ENCODE peak calls at places on chromosomes 1 and 21, in five cellular contexts. V is fibroblast of the aortic adventitia, E is foreskin fibroblast, A is dorsolateral prefrontal cortex, I is esophagus muscularis mucosa. U is an unnamed sample.

GRCh38 chr1:221691320-221691719 is 50.6 kb downstream of the DUSP10 start:
- DNase-seq in V (no peak), E (no peak), A (no peak), I (no peak), U (no peak)

GRCh38 chr21:26572668-26573381 is at the start of gene CYYR1:
- DNase-seq in V (no peak), E (no peak), A (no peak), I (no peak), U (peak; percentile 53)

GRCh38 chr1:182291584-182292192 is 99.9 kb downstream of the GLUL start:
- DNase-seq in V (no peak), E (no peak), A (no peak), I (no peak), U (no peak)

GRCh38 chr1:109111386-109112055 is 2.4 kb upstream of the ELAPOR1 start:
- DNase-seq in V (no peak), E (no peak), A (peak; percentile 46), I (no peak), U (no peak)

GRCh38 chr21:34078915-34079314 is 5.5 kb downstream of the MRPS6 start:
- DNase-seq in V (no peak), E (no peak), A (no peak), I (no peak), U (no peak)

GRCh38 chr1:27350673-27351540 is 9.1 kb downstream of the SYTL1 start:
- DNase-seq in V (no peak), E (no peak), A (no peak), I (no peak), U (peak; percentile 11)

GRCh38 chr1:245934409-245934808 is 572.7 kb downstream of the SMYD3 start:
- DNase-seq in V (no peak), E (no peak), A (no peak), I (no peak), U (no peak)

GRCh38 chr21:35974801-35975200 is 85.5 kb downstream of the SETD4 start:
- DNase-seq in V (no peak), E (no peak), A (no peak), I (no peak), U (peak; percentile 66)

GRCh38 chr1:115118086-115118485 is 28.8 kb upstream of the TSPAN2 start:
- DNase-seq in V (no peak), E (no peak), A (no peak), I (no peak), U (no peak)

GRCh38 chr1:87402192-87403046 is 73.7 kb downstream of the LMO4 start:
- DNase-seq in V (peak; percentile 71), E (peak; percentile 61), A (no peak), I (no peak), U (peak; percentile 85)

GRCh38 chr1:178942285-178943218 is 71.7 kb upstream of the ANGPTL1 start:
- DNase-seq in V (peak; percentile 61), E (no peak), A (no peak), I (peak; percentile 78), U (peak; percentile 67)

GRCh38 chr21:41210405-41211040 is 42.6 kb downstream of the BACE2 start:
- DNase-seq in V (no peak), E (no peak), A (no peak), I (no peak), U (no peak)

GRCh38 chr1:20233394-20233793 is 47.1 kb upstream of the PLA2G2C start:
- DNase-seq in V (peak; percentile 34), E (peak; percentile 16), A (no peak), I (no peak), U (peak; percentile 28)

GRCh38 chr1:66652556-66652955 is 99.7 kb upstream of the DYNLT5 start:
- DNase-seq in V (no peak), E (peak; percentile 1), A (no peak), I (no peak), U (peak; percentile 59)

GRCh38 chr1:53577141-53578100 is 118.2 kb downstream of the DMRTB1 start:
- DNase-seq in V (no peak), E (no peak), A (peak; percentile 14), I (no peak), U (no peak)

GRCh38 chr1:74771913-74772515 is 39.1 kb downstream of the TYW3 start:
- DNase-seq in V (peak; percentile 65), E (peak; percentile 9), A (no peak), I (no peak), U (peak; percentile 55)

GRCh38 chr1:25027876-25028586 is 98.0 kb upstream of the RUNX3 start:
- DNase-seq in V (no peak), E (no peak), A (no peak), I (no peak), U (no peak)

GRCh38 chr1:55831759-55832158 is 616.6 kb upstream of the USP24 start:
- DNase-seq in V (no peak), E (no peak), A (no peak), I (no peak), U (no peak)

GRCh38 chr1:87094238-87094637 is 179.8 kb downstream of the HS2ST1 start:
- DNase-seq in V (no peak), E (no peak), A (no peak), I (no peak), U (no peak)

GRCh38 chr1:55618203-55618602 is 403.0 kb upstream of the USP24 start:
- DNase-seq in V (peak; percentile 47), E (no peak), A (no peak), I (peak; percentile 21), U (no peak)

GRCh38 chr1:82086739-82087138 is 286.0 kb downstream of the ADGRL2 start:
- DNase-seq in V (no peak), E (peak; percentile 65), A (no peak), I (no peak), U (no peak)

GRCh38 chr21:19553930-19554615 is 1150.5 kb upstream of the TMPRSS15 start:
- DNase-seq in V (no peak), E (no peak), A (no peak), I (no peak), U (no peak)

GRCh38 chr1:145889722-145890121 is 4.1 kb upstream of the ANKRD35 start:
- DNase-seq in V (no peak), E (no peak), A (no peak), I (no peak), U (no peak)

GRCh38 chr21:29091032-29091431 is 17.6 kb upstream of the CCT8 start:
- DNase-seq in V (peak; percentile 69), E (peak; percentile 71), A (no peak), I (no peak), U (peak; percentile 64)

GRCh38 chr1:201578008-201578888 is 39.3 kb downstream of the NAV1 start:
- DNase-seq in V (peak; percentile 56), E (no peak), A (no peak), I (no peak), U (no peak)
- TF ChIP-seq CTCF in V (peak; percentile 3), E (no peak), A (no peak), I (no peak), U (no peak)

DNA sequence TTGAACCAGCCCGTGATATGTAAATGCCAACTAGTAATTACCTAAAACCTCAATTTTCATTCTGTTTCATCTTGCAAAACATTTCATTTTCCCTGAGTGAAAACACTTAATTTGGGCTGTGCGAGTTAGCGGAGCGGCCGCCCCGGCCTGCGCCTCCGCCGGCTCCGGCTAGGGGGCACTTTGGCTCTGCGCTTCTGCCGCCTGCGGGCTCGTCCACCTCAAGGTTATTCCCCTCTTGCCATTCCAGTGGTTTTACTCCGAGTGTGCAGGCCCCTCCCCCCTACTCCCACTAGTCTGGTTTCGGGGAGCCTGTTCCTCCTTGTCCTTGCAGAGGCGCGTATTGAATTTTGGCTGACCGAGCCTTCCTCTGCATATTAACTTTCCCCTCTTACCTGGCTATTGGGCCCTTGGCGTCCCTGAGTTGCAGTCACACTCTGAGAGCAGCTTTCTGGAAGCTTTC is 55.6 kb downstream of the PEX14 start:
- DNase-seq in V (no peak), E (no peak), A (no peak), I (no peak), U (peak; percentile 73)
- H3K4me3 ChIP-seq in V (no peak overlapping the region), E (no peak overlapping the region), A (no peak overlapping the region), I (peak overlapping the region; percentile 22), U (no peak overlapping the region)

GRCh38 chr1:58814251-58815068 is 30.6 kb upstream of the JUN start:
- DNase-seq in V (no peak), E (no peak), A (no peak), I (no peak), U (no peak)

GRCh38 chr1:58816747-58817221 is 32.9 kb upstream of the JUN start:
- DNase-seq in V (peak; percentile 53), E (no peak), A (no peak), I (no peak), U (no peak)

GRCh38 chr1:58815069-58815679 is 31.3 kb upstream of the JUN start:
- DNase-seq in V (peak; percentile 83), E (peak; percentile 85), A (peak; percentile 35), I (peak; percentile 95), U (peak; percentile 96)

GRCh38 chr1:58815680-58816071 is 31.8 kb upstream of the JUN start:
- DNase-seq in V (no peak), E (no peak), A (no peak), I (no peak), U (no peak)

DNA sequence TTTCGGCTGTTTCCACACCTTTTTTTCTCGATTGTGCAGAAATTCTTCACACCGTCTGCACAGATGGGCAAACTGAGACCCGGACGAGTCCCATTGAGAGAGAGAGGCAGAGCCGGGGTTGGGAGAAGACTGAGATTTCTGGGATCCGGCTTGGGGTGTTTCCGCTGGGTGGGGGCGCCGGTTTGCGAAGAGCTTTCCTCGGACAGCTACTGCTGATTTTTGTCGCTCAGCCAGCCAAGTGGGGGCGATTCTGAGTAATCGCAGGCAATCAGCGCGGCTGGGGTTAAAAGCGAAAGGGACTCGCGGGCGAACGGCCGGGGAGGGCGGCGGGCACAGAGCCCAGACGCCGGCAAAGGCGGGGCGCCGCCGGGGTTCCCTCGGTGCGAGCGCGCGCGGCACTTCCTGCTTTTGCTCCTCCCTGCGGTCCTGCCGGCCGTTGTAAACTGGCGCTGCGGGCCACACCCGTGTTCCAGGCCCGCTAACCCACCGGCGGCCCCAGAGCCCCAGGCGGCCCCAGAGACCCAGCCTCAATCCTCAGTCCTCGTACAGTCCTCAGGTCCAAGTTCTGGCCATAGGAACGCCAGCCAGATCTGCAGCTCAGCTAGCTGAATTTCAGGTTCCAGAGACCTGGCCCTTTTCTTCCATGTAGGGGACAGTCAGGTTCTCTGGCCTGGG is 32.4 kb upstream of the JUN start:
- DNase-seq in V (peak; percentile 87), E (peak; percentile 93), A (peak; percentile 88), I (peak; percentile 95), U (peak; percentile 93)
- TF ChIP-seq CTCF in V (peak; percentile 6), E (no peak), A (peak; percentile 21), I (peak; percentile 22), U (no peak)

GRCh38 chr1:78651247-78651646 is 1.6 kb downstream of the IFI44 start:
- DNase-seq in V (no peak), E (peak; percentile 59), A (no peak), I (no peak), U (peak; percentile 23)
- H3K4me3 ChIP-seq in V (no peak overlapping the region), E (peak overlapping the region; percentile 62), A (peak overlapping the region; percentile 30), I (peak overlapping the region; percentile 43), U (peak overlapping the region; percentile 7)

DNA sequence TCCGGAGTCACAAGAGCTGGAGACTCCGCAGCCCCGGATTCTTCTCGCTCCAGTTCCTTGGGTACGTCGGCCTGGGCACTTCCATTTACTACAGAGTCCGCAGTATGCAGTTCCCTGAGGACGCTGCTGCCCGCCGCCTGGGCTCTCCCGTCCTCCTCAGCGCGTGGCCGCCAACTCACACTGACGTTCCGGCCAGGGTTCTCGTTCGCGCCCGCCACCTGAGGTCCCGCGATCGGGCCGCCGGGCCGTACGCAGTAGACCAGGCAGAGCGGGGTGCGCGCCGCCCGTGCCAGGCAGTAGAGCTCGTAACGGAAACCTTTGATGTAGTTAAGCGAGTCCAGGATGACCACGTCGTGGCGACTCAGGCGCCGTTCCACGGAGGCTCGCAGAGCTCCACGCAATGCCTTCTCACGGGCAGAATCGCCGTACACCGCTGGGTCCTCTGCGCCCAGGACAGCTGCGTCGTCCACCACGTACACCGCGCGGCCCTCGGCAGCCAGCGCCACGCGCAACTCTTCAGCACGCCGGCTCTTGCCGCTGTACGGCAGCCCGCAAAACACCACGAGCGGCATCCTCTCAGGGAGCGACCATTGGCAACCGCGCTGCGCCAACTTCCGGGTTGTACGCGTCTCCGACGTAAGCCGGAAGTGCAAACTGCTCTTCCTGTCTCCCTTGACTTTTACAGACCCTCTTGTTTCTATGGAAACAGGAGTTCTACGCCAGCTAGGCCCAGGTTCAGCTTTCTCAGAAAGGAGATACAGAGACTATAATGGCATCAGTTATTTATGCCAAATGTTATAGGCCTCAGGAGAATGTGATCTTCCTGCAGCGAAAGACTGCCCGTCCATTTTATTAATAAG is at the start of gene KTI12:
- DNase-seq in V (peak; percentile 93), E (peak; percentile 85), A (peak; percentile 90), I (peak; percentile 95), U (peak; percentile 89)
- TF ChIP-seq CTCF in V (no peak), E (no peak), A (no peak), I (no peak), U (no peak)

U was measured in astrocyte of the spinal cord.